ENCODE peak calls at places on chromosomes 13 and 19, in ten cellular contexts. One of them, this sample, is unnamed.

GRCh38 chr19:17075035-17075859 is at the start of the genes HAUS8 and MYO9B:
- DNase-seq in BE2C: peak
- DNase-seq in OCI-M1: peak
- DNase-seq in NCI-H1092 treated with DMSO at 0.1 percent for 48 hours: peak
- DNase-seq in EL: peak
- DNase-seq in fibroblast of pulmonary artery: peak
- DNase-seq in hepatic stellate cell: peak
- DNase-seq in cardiac muscle cell: peak
- DNase-seq in activated T-helper 1 cell treated with anti-CD3 and anti-CD28 coated beads, Interleukin-12 subunit alpha, Interleukin-12 subunit beta, Interleukin-2, Interleukin-4 antibody, amounts not matched to agents 30 ng/mL and 10 ng/mL and 1 ng/mL, durations not matched to agents 14 hours and 24 hours and 36 hours: peak
- DNase-seq in progenitor cell of endocrine pancreas: peak
- DNase-seq in this sample: peak

GRCh38 chr19:42634409-42635232 is 39.9 kb upstream of the CEACAM8 start:
- DNase-seq in activated T-helper 1 cell treated with anti-CD3 and anti-CD28 coated beads, Interleukin-12 subunit alpha, Interleukin-12 subunit beta, Interleukin-2, Interleukin-4 antibody, amounts not matched to agents 30 ng/mL and 10 ng/mL and 1 ng/mL, durations not matched to agents 14 hours and 24 hours and 36 hours: peak
- DNase-seq in cardiac muscle cell: peak
- DNase-seq in EL: peak
- DNase-seq in BE2C: peak
- DNase-seq in NCI-H1092 treated with DMSO at 0.1 percent for 48 hours: peak
- DNase-seq in OCI-M1: peak
- DNase-seq in fibroblast of pulmonary artery: peak
- DNase-seq in progenitor cell of endocrine pancreas: no peak
- DNase-seq in hepatic stellate cell: peak
- DNase-seq in this sample: peak

GRCh38 chr13:44272692-44273091 is 100.9 kb upstream of the SERP2 start:
- DNase-seq in progenitor cell of endocrine pancreas: no peak
- DNase-seq in activated T-helper 1 cell treated with anti-CD3 and anti-CD28 coated beads, Interleukin-12 subunit alpha, Interleukin-12 subunit beta, Interleukin-2, Interleukin-4 antibody, amounts not matched to agents 30 ng/mL and 10 ng/mL and 1 ng/mL, durations not matched to agents 14 hours and 24 hours and 36 hours: no peak
- DNase-seq in OCI-M1: no peak
- DNase-seq in hepatic stellate cell: no peak
- DNase-seq in BE2C: no peak
- DNase-seq in fibroblast of pulmonary artery: no peak
- DNase-seq in EL: peak
- DNase-seq in NCI-H1092 treated with DMSO at 0.1 percent for 48 hours: no peak
- DNase-seq in cardiac muscle cell: peak
- DNase-seq in this sample: no peak

GRCh38 chr19:33175886-33176669 is 18.1 kb upstream of the LRP3 start:
- DNase-seq in OCI-M1: no peak
- DNase-seq in cardiac muscle cell: peak
- DNase-seq in fibroblast of pulmonary artery: peak
- DNase-seq in progenitor cell of endocrine pancreas: peak
- DNase-seq in NCI-H1092 treated with DMSO at 0.1 percent for 48 hours: no peak
- DNase-seq in activated T-helper 1 cell treated with anti-CD3 and anti-CD28 coated beads, Interleukin-12 subunit alpha, Interleukin-12 subunit beta, Interleukin-2, Interleukin-4 antibody, amounts not matched to agents 30 ng/mL and 10 ng/mL and 1 ng/mL, durations not matched to agents 14 hours and 24 hours and 36 hours: no peak
- DNase-seq in EL: peak
- DNase-seq in BE2C: peak
- DNase-seq in hepatic stellate cell: peak
- DNase-seq in this sample: peak

GRCh38 chr19:5515737-5516136 is 52.0 kb downstream of the TINCR start:
- DNase-seq in activated T-helper 1 cell treated with anti-CD3 and anti-CD28 coated beads, Interleukin-12 subunit alpha, Interleukin-12 subunit beta, Interleukin-2, Interleukin-4 antibody, amounts not matched to agents 30 ng/mL and 10 ng/mL and 1 ng/mL, durations not matched to agents 14 hours and 24 hours and 36 hours: no peak
- DNase-seq in EL: no peak
- DNase-seq in OCI-M1: peak
- DNase-seq in NCI-H1092 treated with DMSO at 0.1 percent for 48 hours: no peak
- DNase-seq in fibroblast of pulmonary artery: no peak
- DNase-seq in cardiac muscle cell: no peak
- DNase-seq in progenitor cell of endocrine pancreas: no peak
- DNase-seq in BE2C: no peak
- DNase-seq in hepatic stellate cell: no peak
- DNase-seq in this sample: peak

GRCh38 chr19:43700368-43701015 is 15.4 kb upstream of the IRGC start:
- DNase-seq in EL: peak
- DNase-seq in fibroblast of pulmonary artery: peak
- DNase-seq in cardiac muscle cell: peak
- DNase-seq in BE2C: peak
- DNase-seq in OCI-M1: peak
- DNase-seq in activated T-helper 1 cell treated with anti-CD3 and anti-CD28 coated beads, Interleukin-12 subunit alpha, Interleukin-12 subunit beta, Interleukin-2, Interleukin-4 antibody, amounts not matched to agents 30 ng/mL and 10 ng/mL and 1 ng/mL, durations not matched to agents 14 hours and 24 hours and 36 hours: no peak
- DNase-seq in progenitor cell of endocrine pancreas: no peak
- DNase-seq in hepatic stellate cell: no peak
- DNase-seq in NCI-H1092 treated with DMSO at 0.1 percent for 48 hours: no peak
- DNase-seq in this sample: no peak

GRCh38 chr13:73934215-73934623 is 200.0 kb downstream of the KLF12 start:
- DNase-seq in BE2C: no peak
- DNase-seq in EL: peak
- DNase-seq in NCI-H1092 treated with DMSO at 0.1 percent for 48 hours: no peak
- DNase-seq in fibroblast of pulmonary artery: no peak
- DNase-seq in activated T-helper 1 cell treated with anti-CD3 and anti-CD28 coated beads, Interleukin-12 subunit alpha, Interleukin-12 subunit beta, Interleukin-2, Interleukin-4 antibody, amounts not matched to agents 30 ng/mL and 10 ng/mL and 1 ng/mL, durations not matched to agents 14 hours and 24 hours and 36 hours: no peak
- DNase-seq in progenitor cell of endocrine pancreas: no peak
- DNase-seq in cardiac muscle cell: no peak
- DNase-seq in OCI-M1: no peak
- DNase-seq in hepatic stellate cell: no peak
- DNase-seq in this sample: no peak

GRCh38 chr19:2266183-2266993 is 10.2 kb upstream of the JSRP1 start:
- DNase-seq in hepatic stellate cell: peak
- DNase-seq in cardiac muscle cell: peak
- DNase-seq in fibroblast of pulmonary artery: peak
- DNase-seq in EL: peak
- DNase-seq in progenitor cell of endocrine pancreas: no peak
- DNase-seq in BE2C: peak
- DNase-seq in activated T-helper 1 cell treated with anti-CD3 and anti-CD28 coated beads, Interleukin-12 subunit alpha, Interleukin-12 subunit beta, Interleukin-2, Interleukin-4 antibody, amounts not matched to agents 30 ng/mL and 10 ng/mL and 1 ng/mL, durations not matched to agents 14 hours and 24 hours and 36 hours: no peak
- DNase-seq in OCI-M1: peak
- DNase-seq in NCI-H1092 treated with DMSO at 0.1 percent for 48 hours: peak
- DNase-seq in this sample: no peak

GRCh38 chr19:10921199-10921879 is 7.1 kb downstream of the YIPF2 start:
- DNase-seq in BE2C: no peak
- DNase-seq in progenitor cell of endocrine pancreas: no peak
- DNase-seq in NCI-H1092 treated with DMSO at 0.1 percent for 48 hours: no peak
- DNase-seq in hepatic stellate cell: no peak
- DNase-seq in activated T-helper 1 cell treated with anti-CD3 and anti-CD28 coated beads, Interleukin-12 subunit alpha, Interleukin-12 subunit beta, Interleukin-2, Interleukin-4 antibody, amounts not matched to agents 30 ng/mL and 10 ng/mL and 1 ng/mL, durations not matched to agents 14 hours and 24 hours and 36 hours: no peak
- DNase-seq in OCI-M1: no peak
- DNase-seq in fibroblast of pulmonary artery: no peak
- DNase-seq in EL: no peak
- DNase-seq in cardiac muscle cell: no peak
- DNase-seq in this sample: no peak

GRCh38 chr19:41377977-41378707 is 1.8 kb downstream of the TMEM91 start:
- DNase-seq in EL: no peak
- DNase-seq in fibroblast of pulmonary artery: no peak
- DNase-seq in progenitor cell of endocrine pancreas: no peak
- DNase-seq in BE2C: peak
- DNase-seq in OCI-M1: no peak
- DNase-seq in activated T-helper 1 cell treated with anti-CD3 and anti-CD28 coated beads, Interleukin-12 subunit alpha, Interleukin-12 subunit beta, Interleukin-2, Interleukin-4 antibody, amounts not matched to agents 30 ng/mL and 10 ng/mL and 1 ng/mL, durations not matched to agents 14 hours and 24 hours and 36 hours: no peak
- DNase-seq in NCI-H1092 treated with DMSO at 0.1 percent for 48 hours: no peak
- DNase-seq in cardiac muscle cell: no peak
- DNase-seq in hepatic stellate cell: no peak
- DNase-seq in this sample: no peak

GRCh38 chr19:55578761-55579747 is 1.6 kb downstream of the ZNF579 start:
- DNase-seq in OCI-M1: no peak
- DNase-seq in activated T-helper 1 cell treated with anti-CD3 and anti-CD28 coated beads, Interleukin-12 subunit alpha, Interleukin-12 subunit beta, Interleukin-2, Interleukin-4 antibody, amounts not matched to agents 30 ng/mL and 10 ng/mL and 1 ng/mL, durations not matched to agents 14 hours and 24 hours and 36 hours: no peak
- DNase-seq in EL: no peak
- DNase-seq in BE2C: no peak
- DNase-seq in cardiac muscle cell: no peak
- DNase-seq in hepatic stellate cell: no peak
- DNase-seq in NCI-H1092 treated with DMSO at 0.1 percent for 48 hours: no peak
- DNase-seq in fibroblast of pulmonary artery: no peak
- DNase-seq in progenitor cell of endocrine pancreas: no peak
- DNase-seq in this sample: no peak

GRCh38 chr19:13042443-13043130 is 47.3 kb downstream of the NFIX start:
- DNase-seq in progenitor cell of endocrine pancreas: no peak
- DNase-seq in fibroblast of pulmonary artery: peak
- DNase-seq in hepatic stellate cell: no peak
- DNase-seq in EL: no peak
- DNase-seq in BE2C: no peak
- DNase-seq in NCI-H1092 treated with DMSO at 0.1 percent for 48 hours: no peak
- DNase-seq in OCI-M1: no peak
- DNase-seq in cardiac muscle cell: peak
- DNase-seq in activated T-helper 1 cell treated with anti-CD3 and anti-CD28 coated beads, Interleukin-12 subunit alpha, Interleukin-12 subunit beta, Interleukin-2, Interleukin-4 antibody, amounts not matched to agents 30 ng/mL and 10 ng/mL and 1 ng/mL, durations not matched to agents 14 hours and 24 hours and 36 hours: no peak
- DNase-seq in this sample: no peak

GRCh38 chr13:78606471-78607408 is 3.4 kb upstream of the POU4F1 start:
- DNase-seq in progenitor cell of endocrine pancreas: no peak
- DNase-seq in BE2C: no peak
- DNase-seq in hepatic stellate cell: no peak
- DNase-seq in EL: no peak
- DNase-seq in fibroblast of pulmonary artery: no peak
- DNase-seq in activated T-helper 1 cell treated with anti-CD3 and anti-CD28 coated beads, Interleukin-12 subunit alpha, Interleukin-12 subunit beta, Interleukin-2, Interleukin-4 antibody, amounts not matched to agents 30 ng/mL and 10 ng/mL and 1 ng/mL, durations not matched to agents 14 hours and 24 hours and 36 hours: no peak
- DNase-seq in NCI-H1092 treated with DMSO at 0.1 percent for 48 hours: no peak
- DNase-seq in cardiac muscle cell: no peak
- DNase-seq in OCI-M1: no peak
- DNase-seq in this sample: no peak

GRCh38 chr13:49652691-49653305 is 24.5 kb downstream of the ARL11 start:
- DNase-seq in cardiac muscle cell: peak
- DNase-seq in OCI-M1: peak
- DNase-seq in progenitor cell of endocrine pancreas: no peak
- DNase-seq in hepatic stellate cell: peak
- DNase-seq in EL: peak
- DNase-seq in NCI-H1092 treated with DMSO at 0.1 percent for 48 hours: peak
- DNase-seq in fibroblast of pulmonary artery: peak
- DNase-seq in BE2C: peak
- DNase-seq in activated T-helper 1 cell treated with anti-CD3 and anti-CD28 coated beads, Interleukin-12 subunit alpha, Interleukin-12 subunit beta, Interleukin-2, Interleukin-4 antibody, amounts not matched to agents 30 ng/mL and 10 ng/mL and 1 ng/mL, durations not matched to agents 14 hours and 24 hours and 36 hours: no peak
- DNase-seq in this sample: peak

GRCh38 chr13:30466358-30466714 is 600 bp upstream of the HMGB1 start:
- DNase-seq in progenitor cell of endocrine pancreas: no peak
- DNase-seq in cardiac muscle cell: no peak
- DNase-seq in EL: peak
- DNase-seq in NCI-H1092 treated with DMSO at 0.1 percent for 48 hours: peak
- DNase-seq in fibroblast of pulmonary artery: no peak
- DNase-seq in hepatic stellate cell: peak
- DNase-seq in BE2C: peak
- DNase-seq in activated T-helper 1 cell treated with anti-CD3 and anti-CD28 coated beads, Interleukin-12 subunit alpha, Interleukin-12 subunit beta, Interleukin-2, Interleukin-4 antibody, amounts not matched to agents 30 ng/mL and 10 ng/mL and 1 ng/mL, durations not matched to agents 14 hours and 24 hours and 36 hours: no peak
- DNase-seq in OCI-M1: peak
- DNase-seq in this sample: no peak

GRCh38 chr19:4501005-4501591 is 17.2 kb downstream of the PLIN4 start:
- DNase-seq in BE2C: no peak
- DNase-seq in NCI-H1092 treated with DMSO at 0.1 percent for 48 hours: no peak
- DNase-seq in activated T-helper 1 cell treated with anti-CD3 and anti-CD28 coated beads, Interleukin-12 subunit alpha, Interleukin-12 subunit beta, Interleukin-2, Interleukin-4 antibody, amounts not matched to agents 30 ng/mL and 10 ng/mL and 1 ng/mL, durations not matched to agents 14 hours and 24 hours and 36 hours: no peak
- DNase-seq in progenitor cell of endocrine pancreas: no peak
- DNase-seq in cardiac muscle cell: no peak
- DNase-seq in OCI-M1: no peak
- DNase-seq in EL: no peak
- DNase-seq in hepatic stellate cell: no peak
- DNase-seq in fibroblast of pulmonary artery: no peak
- DNase-seq in this sample: no peak

GRCh38 chr13:98775386-98775785 is 22.9 kb upstream of the SLC15A1 start:
- DNase-seq in EL: no peak
- DNase-seq in BE2C: no peak
- DNase-seq in progenitor cell of endocrine pancreas: no peak
- DNase-seq in fibroblast of pulmonary artery: no peak
- DNase-seq in cardiac muscle cell: no peak
- DNase-seq in NCI-H1092 treated with DMSO at 0.1 percent for 48 hours: no peak
- DNase-seq in activated T-helper 1 cell treated with anti-CD3 and anti-CD28 coated beads, Interleukin-12 subunit alpha, Interleukin-12 subunit beta, Interleukin-2, Interleukin-4 antibody, amounts not matched to agents 30 ng/mL and 10 ng/mL and 1 ng/mL, durations not matched to agents 14 hours and 24 hours and 36 hours: no peak
- DNase-seq in OCI-M1: no peak
- DNase-seq in hepatic stellate cell: no peak
- DNase-seq in this sample: no peak

GRCh38 chr13:46961719-46962118 is 64.9 kb upstream of the HTR2A start:
- DNase-seq in BE2C: no peak
- DNase-seq in hepatic stellate cell: peak
- DNase-seq in progenitor cell of endocrine pancreas: no peak
- DNase-seq in cardiac muscle cell: peak
- DNase-seq in fibroblast of pulmonary artery: peak
- DNase-seq in activated T-helper 1 cell treated with anti-CD3 and anti-CD28 coated beads, Interleukin-12 subunit alpha, Interleukin-12 subunit beta, Interleukin-2, Interleukin-4 antibody, amounts not matched to agents 30 ng/mL and 10 ng/mL and 1 ng/mL, durations not matched to agents 14 hours and 24 hours and 36 hours: no peak
- DNase-seq in EL: peak
- DNase-seq in OCI-M1: peak
- DNase-seq in NCI-H1092 treated with DMSO at 0.1 percent for 48 hours: no peak
- DNase-seq in this sample: no peak

GRCh38 chr19:41456342-41456918 is 13.5 kb downstream of the ERICH4 start:
- DNase-seq in hepatic stellate cell: no peak
- DNase-seq in fibroblast of pulmonary artery: peak
- DNase-seq in activated T-helper 1 cell treated with anti-CD3 and anti-CD28 coated beads, Interleukin-12 subunit alpha, Interleukin-12 subunit beta, Interleukin-2, Interleukin-4 antibody, amounts not matched to agents 30 ng/mL and 10 ng/mL and 1 ng/mL, durations not matched to agents 14 hours and 24 hours and 36 hours: no peak
- DNase-seq in EL: peak
- DNase-seq in progenitor cell of endocrine pancreas: no peak
- DNase-seq in OCI-M1: no peak
- DNase-seq in NCI-H1092 treated with DMSO at 0.1 percent for 48 hours: no peak
- DNase-seq in BE2C: no peak
- DNase-seq in cardiac muscle cell: peak
- DNase-seq in this sample: no peak

GRCh38 chr13:27401210-27401609 is 23.2 kb upstream of the GTF3A start:
- DNase-seq in fibroblast of pulmonary artery: no peak
- DNase-seq in OCI-M1: peak
- DNase-seq in cardiac muscle cell: no peak
- DNase-seq in NCI-H1092 treated with DMSO at 0.1 percent for 48 hours: no peak
- DNase-seq in progenitor cell of endocrine pancreas: no peak
- DNase-seq in activated T-helper 1 cell treated with anti-CD3 and anti-CD28 coated beads, Interleukin-12 subunit alpha, Interleukin-12 subunit beta, Interleukin-2, Interleukin-4 antibody, amounts not matched to agents 30 ng/mL and 10 ng/mL and 1 ng/mL, durations not matched to agents 14 hours and 24 hours and 36 hours: no peak
- DNase-seq in EL: peak
- DNase-seq in BE2C: no peak
- DNase-seq in hepatic stellate cell: no peak
- DNase-seq in this sample: no peak

GRCh38 chr19:44704982-44705381 is 6.0 kb downstream of the CEACAM16 start:
- DNase-seq in OCI-M1: no peak
- DNase-seq in hepatic stellate cell: no peak
- DNase-seq in progenitor cell of endocrine pancreas: no peak
- DNase-seq in EL: no peak
- DNase-seq in BE2C: no peak
- DNase-seq in cardiac muscle cell: no peak
- DNase-seq in activated T-helper 1 cell treated with anti-CD3 and anti-CD28 coated beads, Interleukin-12 subunit alpha, Interleukin-12 subunit beta, Interleukin-2, Interleukin-4 antibody, amounts not matched to agents 30 ng/mL and 10 ng/mL and 1 ng/mL, durations not matched to agents 14 hours and 24 hours and 36 hours: no peak
- DNase-seq in NCI-H1092 treated with DMSO at 0.1 percent for 48 hours: no peak
- DNase-seq in fibroblast of pulmonary artery: no peak
- DNase-seq in this sample: no peak

GRCh38 chr19:48446579-48446978 is 796 bp downstream of the GRWD1 start:
- DNase-seq in BE2C: no peak
- DNase-seq in OCI-M1: no peak
- DNase-seq in progenitor cell of endocrine pancreas: no peak
- DNase-seq in activated T-helper 1 cell treated with anti-CD3 and anti-CD28 coated beads, Interleukin-12 subunit alpha, Interleukin-12 subunit beta, Interleukin-2, Interleukin-4 antibody, amounts not matched to agents 30 ng/mL and 10 ng/mL and 1 ng/mL, durations not matched to agents 14 hours and 24 hours and 36 hours: no peak
- DNase-seq in fibroblast of pulmonary artery: no peak
- DNase-seq in EL: no peak
- DNase-seq in NCI-H1092 treated with DMSO at 0.1 percent for 48 hours: no peak
- DNase-seq in cardiac muscle cell: no peak
- DNase-seq in hepatic stellate cell: no peak
- DNase-seq in this sample: no peak

GRCh38 chr13:69264362-69265334 is 843.0 kb upstream of the ATXN8OS start:
- DNase-seq in EL: no peak
- DNase-seq in NCI-H1092 treated with DMSO at 0.1 percent for 48 hours: no peak
- DNase-seq in BE2C: peak
- DNase-seq in progenitor cell of endocrine pancreas: no peak
- DNase-seq in activated T-helper 1 cell treated with anti-CD3 and anti-CD28 coated beads, Interleukin-12 subunit alpha, Interleukin-12 subunit beta, Interleukin-2, Interleukin-4 antibody, amounts not matched to agents 30 ng/mL and 10 ng/mL and 1 ng/mL, durations not matched to agents 14 hours and 24 hours and 36 hours: no peak
- DNase-seq in OCI-M1: no peak
- DNase-seq in cardiac muscle cell: no peak
- DNase-seq in hepatic stellate cell: no peak
- DNase-seq in fibroblast of pulmonary artery: no peak
- DNase-seq in this sample: no peak

GRCh38 chr19:7072541-7072940 is 3.0 kb downstream of the ZNF557 start:
- DNase-seq in fibroblast of pulmonary artery: no peak
- DNase-seq in EL: no peak
- DNase-seq in cardiac muscle cell: no peak
- DNase-seq in activated T-helper 1 cell treated with anti-CD3 and anti-CD28 coated beads, Interleukin-12 subunit alpha, Interleukin-12 subunit beta, Interleukin-2, Interleukin-4 antibody, amounts not matched to agents 30 ng/mL and 10 ng/mL and 1 ng/mL, durations not matched to agents 14 hours and 24 hours and 36 hours: no peak
- DNase-seq in BE2C: no peak
- DNase-seq in progenitor cell of endocrine pancreas: no peak
- DNase-seq in OCI-M1: no peak
- DNase-seq in hepatic stellate cell: no peak
- DNase-seq in NCI-H1092 treated with DMSO at 0.1 percent for 48 hours: no peak
- DNase-seq in this sample: no peak

GRCh38 chr13:27425918-27426630 is 1.7 kb downstream of the GTF3A start:
- DNase-seq in BE2C: peak
- DNase-seq in fibroblast of pulmonary artery: peak
- DNase-seq in progenitor cell of endocrine pancreas: no peak
- DNase-seq in OCI-M1: peak
- DNase-seq in cardiac muscle cell: peak
- DNase-seq in hepatic stellate cell: peak
- DNase-seq in NCI-H1092 treated with DMSO at 0.1 percent for 48 hours: peak
- DNase-seq in EL: peak
- DNase-seq in activated T-helper 1 cell treated with anti-CD3 and anti-CD28 coated beads, Interleukin-12 subunit alpha, Interleukin-12 subunit beta, Interleukin-2, Interleukin-4 antibody, amounts not matched to agents 30 ng/mL and 10 ng/mL and 1 ng/mL, durations not matched to agents 14 hours and 24 hours and 36 hours: peak
- DNase-seq in this sample: no peak

GRCh38 chr19:49718991-49719390 is 28.1 kb downstream of the CPT1C start:
- DNase-seq in OCI-M1: no peak
- DNase-seq in fibroblast of pulmonary artery: no peak
- DNase-seq in NCI-H1092 treated with DMSO at 0.1 percent for 48 hours: no peak
- DNase-seq in cardiac muscle cell: no peak
- DNase-seq in hepatic stellate cell: no peak
- DNase-seq in activated T-helper 1 cell treated with anti-CD3 and anti-CD28 coated beads, Interleukin-12 subunit alpha, Interleukin-12 subunit beta, Interleukin-2, Interleukin-4 antibody, amounts not matched to agents 30 ng/mL and 10 ng/mL and 1 ng/mL, durations not matched to agents 14 hours and 24 hours and 36 hours: no peak
- DNase-seq in progenitor cell of endocrine pancreas: no peak
- DNase-seq in EL: no peak
- DNase-seq in BE2C: no peak
- DNase-seq in this sample: no peak

GRCh38 chr19:4910594-4911273 is 1.4 kb downstream of the UHRF1 start:
- DNase-seq in fibroblast of pulmonary artery: peak
- DNase-seq in BE2C: no peak
- DNase-seq in progenitor cell of endocrine pancreas: no peak
- DNase-seq in cardiac muscle cell: peak
- DNase-seq in OCI-M1: peak
- DNase-seq in EL: peak
- DNase-seq in NCI-H1092 treated with DMSO at 0.1 percent for 48 hours: no peak
- DNase-seq in hepatic stellate cell: peak
- DNase-seq in activated T-helper 1 cell treated with anti-CD3 and anti-CD28 coated beads, Interleukin-12 subunit alpha, Interleukin-12 subunit beta, Interleukin-2, Interleukin-4 antibody, amounts not matched to agents 30 ng/mL and 10 ng/mL and 1 ng/mL, durations not matched to agents 14 hours and 24 hours and 36 hours: no peak
- DNase-seq in this sample: no peak

GRCh38 chr19:3358919-3359849 is 7.2 kb upstream of the NFIC start:
- DNase-seq in NCI-H1092 treated with DMSO at 0.1 percent for 48 hours: peak
- DNase-seq in cardiac muscle cell: peak
- DNase-seq in BE2C: peak
- DNase-seq in progenitor cell of endocrine pancreas: no peak
- DNase-seq in OCI-M1: peak
- DNase-seq in activated T-helper 1 cell treated with anti-CD3 and anti-CD28 coated beads, Interleukin-12 subunit alpha, Interleukin-12 subunit beta, Interleukin-2, Interleukin-4 antibody, amounts not matched to agents 30 ng/mL and 10 ng/mL and 1 ng/mL, durations not matched to agents 14 hours and 24 hours and 36 hours: peak
- DNase-seq in fibroblast of pulmonary artery: peak
- DNase-seq in hepatic stellate cell: peak
- DNase-seq in EL: peak
- DNase-seq in this sample: peak

This sample was measured in WERI-Rb-1.